ENCODE peak calls at places on chromosomes 16 and 17, in seven cellular contexts. Y is WERI-Rb-1, K is BE2C, B is Peyer's patch, Q is ascending aorta, F is adrenal gland, V is fibroblast of lung. X is an unnamed sample.

GRCh38 chr16:50880926-50881325 is 139.0 kb downstream of the CYLD start:
- DNase-seq in Y (peak; percentile 31), K (no peak), B (no peak), Q (peak; percentile 28), V (no peak), F (no peak), X (no peak)

GRCh38 chr17:38464723-38465419 is 36.6 kb downstream of the ARHGAP23 start:
- DNase-seq in F (peak; percentile 86), B (peak; percentile 26), Q (peak; percentile 96), K (peak; percentile 83), Y (no peak), V (peak; percentile 96), X (no peak)

GRCh38 chr16:71352466-71352865 is 6.1 kb upstream of the CALB2 start:
- DNase-seq in V (no peak), K (no peak), F (no peak), Q (no peak), B (no peak), Y (no peak), X (no peak)

GRCh38 chr17:81251091-81251942 is 12.2 kb downstream of the NDUFAF8 start:
- DNase-seq in Q (no peak), V (no peak), K (peak; percentile 71), F (no peak), Y (peak; percentile 55), B (no peak), X (no peak)

GRCh38 chr16:3945751-3946603 is 65.5 kb upstream of the CREBBP start:
- DNase-seq in K (no peak), V (peak; percentile 97), B (no peak), Y (no peak), Q (peak; percentile 88), F (peak; percentile 43), X (peak; percentile 99)

GRCh38 chr17:39622380-39623006 is 4.3 kb upstream of the PPP1R1B start:
- DNase-seq in Q (peak; percentile 60), K (no peak), V (no peak), Y (no peak), F (no peak), B (peak; percentile 27), X (no peak)

GRCh38 chr16:12162151-12162559 is 185.6 kb downstream of the SNX29 start:
- DNase-seq in Y (no peak), V (peak; percentile 94), F (no peak), B (no peak), K (no peak), Q (no peak), X (no peak)

GRCh38 chr17:49707246-49707607 is 537 bp downstream of the SLC35B1 start:
- DNase-seq in F (no peak), B (no peak), K (no peak), Y (no peak), Q (no peak), V (no peak), X (no peak)

GRCh38 chr17:2396568-2397246 is 4.2 kb downstream of the MNT start:
- DNase-seq in V (peak; percentile 99), F (peak; percentile 99), Q (peak; percentile 98), B (peak; percentile 80), Y (peak; percentile 97), K (peak; percentile 92), X (no peak)

GRCh38 chr16:70402916-70403659 is 35.8 kb downstream of the ST3GAL2 start:
- DNase-seq in V (peak; percentile 51), F (no peak), K (no peak), B (no peak), Q (no peak), Y (no peak), X (no peak)

GRCh38 chr16:19748389-19749110 is 30.5 kb downstream of the IQCK start:
- DNase-seq in Y (no peak), K (peak; percentile 20), F (no peak), Q (no peak), B (no peak), V (no peak), X (no peak)

GRCh38 chr17:62696726-62697490 is 69.4 kb downstream of the MRC2 start:
- DNase-seq in Y (no peak), Q (no peak), K (no peak), V (no peak), F (no peak), B (no peak), X (no peak)

GRCh38 chr17:31888124-31888523 is 13.4 kb downstream of the UTP6 start:
- DNase-seq in F (no peak), K (no peak), V (no peak), Y (no peak), B (peak; percentile 73), Q (no peak), X (no peak)

GRCh38 chr17:74801896-74802295 is 25.8 kb upstream of the NAT9 start:
- DNase-seq in F (no peak), B (no peak), Q (no peak), K (no peak), Y (no peak), V (no peak), X (no peak)

GRCh38 chr16:3188925-3189825 is 1.2 kb downstream of the OR1F1 start:
- DNase-seq in B (no peak), Q (no peak), K (peak; percentile 79), F (no peak), Y (peak; percentile 52), V (peak; percentile 60), X (peak; percentile 61)

GRCh38 chr16:66578596-66579531 is at the start of gene CMTM2:
- DNase-seq in Y (no peak), Q (no peak), V (peak; percentile 18), B (no peak), F (no peak), K (peak; percentile 27), X (no peak)

GRCh38 chr16:84775262-84775810 is 44.4 kb upstream of the CRISPLD2 start:
- DNase-seq in Y (no peak), F (peak; percentile 39), B (no peak), K (no peak), V (no peak), Q (no peak), X (no peak)

GRCh38 chr16:11613381-11614303 is 26.9 kb upstream of the LITAF start:
- DNase-seq in Y (no peak), V (peak; percentile 64), Q (peak; percentile 77), F (peak; percentile 48), K (no peak), B (peak; percentile 78), X (no peak)

GRCh38 chr17:19508327-19508867 is 25.3 kb upstream of the SLC47A1 start:
- DNase-seq in F (peak; percentile 47), Y (peak; percentile 45), Q (peak; percentile 74), V (no peak), B (peak; percentile 55), K (peak; percentile 15), X (no peak)

GRCh38 chr17:41639492-41640473 is 15.4 kb upstream of the KRT17 start:
- DNase-seq in Q (no peak), V (no peak), Y (no peak), B (no peak), K (no peak), F (no peak), X (no peak)

GRCh38 chr17:45096141-45096540 is 35.0 kb downstream of the NMT1 start:
- DNase-seq in Y (peak; percentile 45), K (peak; percentile 49), V (peak; percentile 48), Q (no peak), F (peak; percentile 52), B (no peak), X (no peak)

GRCh38 chr17:79075433-79075805 is 795 bp downstream of the ENGASE start:
- DNase-seq in F (no peak), V (no peak), B (peak; percentile 35), Q (no peak), Y (no peak), K (no peak), X (no peak)

GRCh38 chr17:17568772-17569195 is 22.7 kb downstream of the PEMT start:
- DNase-seq in F (peak; percentile 76), Y (peak; percentile 86), V (peak; percentile 25), Q (no peak), K (peak; percentile 75), B (peak; percentile 29), X (no peak)

GRCh38 chr17:6755731-6756184 is at the start of gene XAF1:
- DNase-seq in V (peak; percentile 57), B (peak; percentile 60), Y (no peak), F (peak; percentile 52), K (no peak), Q (no peak), X (no peak)

GRCh38 chr17:16886655-16887322 is 85.1 kb downstream of the TNFRSF13B start:
- DNase-seq in K (no peak), Q (peak; percentile 30), V (no peak), Y (no peak), B (no peak), F (no peak), X (no peak)

DNA sequence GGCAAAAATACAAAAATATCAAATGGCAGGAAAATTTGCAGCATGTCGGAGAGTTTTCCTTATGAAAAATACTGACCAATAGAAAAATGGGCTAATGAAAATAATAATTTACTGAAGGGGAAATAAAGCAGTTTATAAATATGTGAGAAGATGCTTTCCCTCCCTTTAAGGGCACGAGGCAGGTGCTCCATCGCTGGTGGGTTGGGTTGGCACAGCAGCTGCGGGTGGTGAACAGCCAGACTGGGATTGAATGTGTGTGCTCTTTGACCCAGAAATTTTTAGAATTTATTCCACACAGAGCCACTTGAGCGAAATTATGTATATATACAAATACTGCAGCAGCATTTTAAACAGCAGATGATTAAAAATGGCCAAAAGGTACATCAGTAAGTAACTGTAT is 109.1 kb upstream of the ZNF750 start:
- DNase-seq in V (no peak), F (no peak), Q (no peak), K (no peak), Y (no peak), B (no peak), X (no peak)
- H3K9me3 ChIP-seq in V (no peaks in the 10 kb centered on the region), F (no peaks in the 10 kb centered on the region), Q (peaks cover 33% of the 10 kb centered on the region), K (peaks cover 16% of the 10 kb centered on the region), Y (peaks cover 97% of the 10 kb centered on the region), B (peaks cover 9% of the 10 kb centered on the region), X (peaks cover 19% of the 10 kb centered on the region)

GRCh38 chr16:35149550-35149949 is 1690.1 kb downstream of the TP53TG3F start:
- DNase-seq in Y (no peak), F (no peak), V (no peak), B (no peak), K (no peak), Q (no peak), X (no peak)
- H3K9me3 ChIP-seq in Y (no peaks in the 10 kb centered on the region), F (no peaks in the 10 kb centered on the region), V (no peaks in the 10 kb centered on the region), B (peaks cover 4% of the 10 kb centered on the region), K (peaks cover 8% of the 10 kb centered on the region), Q (no peaks in the 10 kb centered on the region), X (no peaks in the 10 kb centered on the region)

GRCh38 chr16:35404273-35404672 is 1944.9 kb downstream of the TP53TG3F start:
- DNase-seq in Q (no peak), Y (no peak), V (no peak), B (no peak), K (no peak), F (no peak), X (no peak)
- H3K9me3 ChIP-seq in Q (no peaks in the 10 kb centered on the region), Y (no peaks in the 10 kb centered on the region), V (no peaks in the 10 kb centered on the region), B (no peaks in the 10 kb centered on the region), K (peaks cover 4% of the 10 kb centered on the region), F (no peaks in the 10 kb centered on the region), X (no peaks in the 10 kb centered on the region)

GRCh38 chr17:36919407-36919968 is 17.8 kb upstream of the LHX1 start:
- DNase-seq in F (no peak), Q (no peak), K (no peak), B (no peak), Y (no peak), V (no peak), X (no peak)

GRCh38 chr17:36920032-36921000 is 17.0 kb upstream of the LHX1 start:
- DNase-seq in Q (no peak), V (no peak), K (no peak), Y (peak; percentile 67), B (no peak), F (no peak), X (no peak)

GRCh38 chr17:36921131-36921851 is 16.0 kb upstream of the LHX1 start:
- DNase-seq in F (no peak), V (no peak), K (no peak), Q (no peak), B (no peak), Y (peak; percentile 86), X (no peak)

GRCh38 chr17:36923814-36924221 is 13.5 kb upstream of the LHX1 start:
- DNase-seq in V (no peak), Q (no peak), Y (no peak), B (no peak), F (peak; percentile 28), K (no peak), X (no peak)

GRCh38 chr17:36922175-36922574 is 15.1 kb upstream of the LHX1 start:
- DNase-seq in Q (no peak), K (no peak), F (no peak), B (no peak), V (no peak), Y (no peak), X (no peak)
- H3K9me3 ChIP-seq in Q (no peaks in the 10 kb centered on the region), K (no peaks in the 10 kb centered on the region), F (no peaks in the 10 kb centered on the region), B (no peaks in the 10 kb centered on the region), V (no peaks in the 10 kb centered on the region), Y (no peaks in the 10 kb centered on the region), X (no peaks in the 10 kb centered on the region)